ENCODE peak calls at places on chromosomes 16 and 17, in eight cellular contexts. One of them, this sample, is unnamed.

GRCh38 chr17:50055055-50055425 is 870 bp upstream of the ITGA3 start:
- DNase-seq in progenitor cell of endocrine pancreas: peak; percentile 27
- DNase-seq in mesothelial cell of epicardium: no peak
- DNase-seq in DND-41: no peak
- DNase-seq in Peyer's patch: peak; percentile 89
- DNase-seq in dorsolateral prefrontal cortex: peak; percentile 61
- DNase-seq in adrenal gland: peak; percentile 74
- DNase-seq in heart left ventricle: no peak
- DNase-seq in this sample: peak; percentile 19

GRCh38 chr16:77221482-77221881 is 22.3 kb downstream of the SYCE1L start:
- DNase-seq in DND-41: no peak
- DNase-seq in dorsolateral prefrontal cortex: no peak
- DNase-seq in progenitor cell of endocrine pancreas: no peak
- DNase-seq in mesothelial cell of epicardium: no peak
- DNase-seq in heart left ventricle: no peak
- DNase-seq in Peyer's patch: no peak
- DNase-seq in adrenal gland: no peak
- DNase-seq in this sample: no peak

GRCh38 chr16:84463221-84463620 is 41.2 kb downstream of the MEAK7 start:
- DNase-seq in Peyer's patch: peak; percentile 40
- DNase-seq in mesothelial cell of epicardium: no peak
- DNase-seq in DND-41: no peak
- DNase-seq in heart left ventricle: no peak
- DNase-seq in progenitor cell of endocrine pancreas: no peak
- DNase-seq in dorsolateral prefrontal cortex: peak; percentile 24
- DNase-seq in adrenal gland: no peak
- DNase-seq in this sample: no peak

GRCh38 chr17:2111691-2112090 is 56.8 kb downstream of the HIC1 start:
- DNase-seq in heart left ventricle: no peak
- DNase-seq in adrenal gland: no peak
- DNase-seq in dorsolateral prefrontal cortex: no peak
- DNase-seq in DND-41: no peak
- DNase-seq in mesothelial cell of epicardium: no peak
- DNase-seq in Peyer's patch: no peak
- DNase-seq in progenitor cell of endocrine pancreas: no peak
- DNase-seq in this sample: no peak

GRCh38 chr17:58710948-58711552 is 18.6 kb downstream of the RAD51C start:
- DNase-seq in adrenal gland: peak; percentile 62
- DNase-seq in Peyer's patch: peak; percentile 64
- DNase-seq in progenitor cell of endocrine pancreas: no peak
- DNase-seq in heart left ventricle: peak; percentile 12
- DNase-seq in mesothelial cell of epicardium: no peak
- DNase-seq in DND-41: peak; percentile 30
- DNase-seq in dorsolateral prefrontal cortex: no peak
- DNase-seq in this sample: peak; percentile 61

GRCh38 chr16:86221085-86221484 is 289.2 kb upstream of the FOXF1 start:
- DNase-seq in heart left ventricle: no peak
- DNase-seq in adrenal gland: no peak
- DNase-seq in progenitor cell of endocrine pancreas: no peak
- DNase-seq in DND-41: no peak
- DNase-seq in Peyer's patch: no peak
- DNase-seq in dorsolateral prefrontal cortex: no peak
- DNase-seq in mesothelial cell of epicardium: no peak
- DNase-seq in this sample: no peak

GRCh38 chr17:76630151-76630550 is 13.4 kb downstream of the ST6GALNAC1 start:
- DNase-seq in Peyer's patch: peak; percentile 57
- DNase-seq in DND-41: no peak
- DNase-seq in adrenal gland: no peak
- DNase-seq in mesothelial cell of epicardium: no peak
- DNase-seq in dorsolateral prefrontal cortex: no peak
- DNase-seq in progenitor cell of endocrine pancreas: no peak
- DNase-seq in heart left ventricle: no peak
- DNase-seq in this sample: no peak

GRCh38 chr16:9092963-9093477 is 1.6 kb downstream of the HAPSTR1 start:
- DNase-seq in Peyer's patch: peak; percentile 58
- DNase-seq in heart left ventricle: peak; percentile 22
- DNase-seq in progenitor cell of endocrine pancreas: peak; percentile 17
- DNase-seq in dorsolateral prefrontal cortex: peak; percentile 45
- DNase-seq in mesothelial cell of epicardium: no peak
- DNase-seq in DND-41: peak; percentile 42
- DNase-seq in adrenal gland: peak; percentile 50
- DNase-seq in this sample: peak; percentile 58

GRCh38 chr17:19005442-19005773 is 844 bp upstream of the FAM83G start:
- DNase-seq in adrenal gland: no peak
- DNase-seq in Peyer's patch: no peak
- DNase-seq in DND-41: no peak
- DNase-seq in heart left ventricle: no peak
- DNase-seq in mesothelial cell of epicardium: no peak
- DNase-seq in dorsolateral prefrontal cortex: no peak
- DNase-seq in progenitor cell of endocrine pancreas: no peak
- DNase-seq in this sample: no peak

GRCh38 chr16:7914738-7915137 is 582.1 kb downstream of the RBFOX1 start:
- DNase-seq in progenitor cell of endocrine pancreas: no peak
- DNase-seq in Peyer's patch: no peak
- DNase-seq in heart left ventricle: no peak
- DNase-seq in DND-41: no peak
- DNase-seq in adrenal gland: no peak
- DNase-seq in dorsolateral prefrontal cortex: no peak
- DNase-seq in mesothelial cell of epicardium: no peak
- DNase-seq in this sample: no peak

GRCh38 chr16:4859900-4860255 is 12.6 kb downstream of the UBN1 start:
- DNase-seq in dorsolateral prefrontal cortex: no peak
- DNase-seq in heart left ventricle: no peak
- DNase-seq in mesothelial cell of epicardium: no peak
- DNase-seq in adrenal gland: peak; percentile 75
- DNase-seq in DND-41: no peak
- DNase-seq in Peyer's patch: no peak
- DNase-seq in progenitor cell of endocrine pancreas: no peak
- DNase-seq in this sample: no peak

GRCh38 chr16:1450841-1451240 is 6.5 kb upstream of the CCDC154 start:
- DNase-seq in dorsolateral prefrontal cortex: no peak
- DNase-seq in Peyer's patch: no peak
- DNase-seq in progenitor cell of endocrine pancreas: no peak
- DNase-seq in DND-41: no peak
- DNase-seq in heart left ventricle: no peak
- DNase-seq in adrenal gland: no peak
- DNase-seq in mesothelial cell of epicardium: no peak
- DNase-seq in this sample: no peak

GRCh38 chr16:63461248-63461841 is 1425.1 kb upstream of the CDH8 start:
- DNase-seq in Peyer's patch: peak; percentile 46
- DNase-seq in mesothelial cell of epicardium: no peak
- DNase-seq in progenitor cell of endocrine pancreas: peak; percentile 12
- DNase-seq in DND-41: no peak
- DNase-seq in adrenal gland: peak; percentile 11
- DNase-seq in heart left ventricle: no peak
- DNase-seq in dorsolateral prefrontal cortex: no peak
- DNase-seq in this sample: no peak

GRCh38 chr17:70355185-70355584 is 185.9 kb downstream of the KCNJ2 start:
- DNase-seq in progenitor cell of endocrine pancreas: no peak
- DNase-seq in adrenal gland: no peak
- DNase-seq in heart left ventricle: no peak
- DNase-seq in dorsolateral prefrontal cortex: no peak
- DNase-seq in DND-41: no peak
- DNase-seq in Peyer's patch: no peak
- DNase-seq in mesothelial cell of epicardium: no peak
- DNase-seq in this sample: no peak

GRCh38 chr16:2773188-2773968 is 3.7 kb downstream of the ELOB start:
- DNase-seq in adrenal gland: no peak
- DNase-seq in progenitor cell of endocrine pancreas: no peak
- DNase-seq in DND-41: no peak
- DNase-seq in mesothelial cell of epicardium: no peak
- DNase-seq in dorsolateral prefrontal cortex: no peak
- DNase-seq in heart left ventricle: no peak
- DNase-seq in Peyer's patch: no peak
- DNase-seq in this sample: no peak

GRCh38 chr16:19463468-19464315 is 46.0 kb downstream of the TMC5 start:
- DNase-seq in adrenal gland: no peak
- DNase-seq in dorsolateral prefrontal cortex: no peak
- DNase-seq in mesothelial cell of epicardium: no peak
- DNase-seq in progenitor cell of endocrine pancreas: no peak
- DNase-seq in DND-41: no peak
- DNase-seq in heart left ventricle: no peak
- DNase-seq in Peyer's patch: no peak
- DNase-seq in this sample: no peak

GRCh38 chr16:48492131-48492530 is 106.9 kb upstream of the SIAH1 start:
- DNase-seq in dorsolateral prefrontal cortex: no peak
- DNase-seq in DND-41: no peak
- DNase-seq in heart left ventricle: no peak
- DNase-seq in adrenal gland: no peak
- DNase-seq in Peyer's patch: no peak
- DNase-seq in progenitor cell of endocrine pancreas: no peak
- DNase-seq in mesothelial cell of epicardium: no peak
- DNase-seq in this sample: no peak

GRCh38 chr17:29595107-29595942 is 2.4 kb downstream of the ANKRD13B start:
- DNase-seq in dorsolateral prefrontal cortex: no peak
- DNase-seq in progenitor cell of endocrine pancreas: no peak
- DNase-seq in DND-41: no peak
- DNase-seq in mesothelial cell of epicardium: no peak
- DNase-seq in heart left ventricle: peak; percentile 7
- DNase-seq in adrenal gland: no peak
- DNase-seq in Peyer's patch: no peak
- DNase-seq in this sample: no peak

GRCh38 chr17:29592850-29593545 is at the start of gene ANKRD13B:
- DNase-seq in adrenal gland: no peak
- DNase-seq in mesothelial cell of epicardium: no peak
- DNase-seq in heart left ventricle: no peak
- DNase-seq in progenitor cell of endocrine pancreas: no peak
- DNase-seq in dorsolateral prefrontal cortex: peak; percentile 83
- DNase-seq in DND-41: peak; percentile 62
- DNase-seq in Peyer's patch: peak; percentile 73
- DNase-seq in this sample: peak; percentile 72

GRCh38 chr17:29595943-29596774 is 3.2 kb downstream of the ANKRD13B start:
- DNase-seq in Peyer's patch: no peak
- DNase-seq in adrenal gland: no peak
- DNase-seq in progenitor cell of endocrine pancreas: no peak
- DNase-seq in DND-41: no peak
- DNase-seq in heart left ventricle: no peak
- DNase-seq in mesothelial cell of epicardium: no peak
- DNase-seq in dorsolateral prefrontal cortex: peak; percentile 42
- DNase-seq in this sample: no peak

GRCh38 chr17:29593546-29594440 is 861 bp downstream of the ANKRD13B start:
- DNase-seq in adrenal gland: no peak
- DNase-seq in mesothelial cell of epicardium: no peak
- DNase-seq in heart left ventricle: peak; percentile 23
- DNase-seq in DND-41: peak; percentile 66
- DNase-seq in Peyer's patch: peak; percentile 42
- DNase-seq in dorsolateral prefrontal cortex: peak; percentile 49
- DNase-seq in progenitor cell of endocrine pancreas: no peak
- DNase-seq in this sample: peak; percentile 67

GRCh38 chr17:29594441-29595090 is 1.6 kb downstream of the ANKRD13B start:
- DNase-seq in adrenal gland: no peak
- DNase-seq in progenitor cell of endocrine pancreas: no peak
- DNase-seq in DND-41: no peak
- DNase-seq in Peyer's patch: peak; percentile 47
- DNase-seq in dorsolateral prefrontal cortex: no peak
- DNase-seq in mesothelial cell of epicardium: no peak
- DNase-seq in heart left ventricle: peak; percentile 8
- DNase-seq in this sample: no peak
- TF ChIP-seq CTCF in adrenal gland: no peak
- TF ChIP-seq CTCF in progenitor cell of endocrine pancreas: no peak
- TF ChIP-seq CTCF in DND-41: no peak
- TF ChIP-seq CTCF in Peyer's patch: no peak
- TF ChIP-seq CTCF in dorsolateral prefrontal cortex: no peak
- TF ChIP-seq CTCF in mesothelial cell of epicardium: no peak
- TF ChIP-seq CTCF in heart left ventricle: no peak
- TF ChIP-seq CTCF in this sample: no peak

GRCh38 chr17:82915010-82915696 is 75.3 kb upstream of the ZNF750 start:
- DNase-seq in heart left ventricle: no peak
- DNase-seq in progenitor cell of endocrine pancreas: no peak
- DNase-seq in DND-41: no peak
- DNase-seq in dorsolateral prefrontal cortex: no peak
- DNase-seq in mesothelial cell of epicardium: no peak
- DNase-seq in Peyer's patch: no peak
- DNase-seq in adrenal gland: no peak
- DNase-seq in this sample: no peak

GRCh38 chr17:82913304-82914043 is 73.7 kb upstream of the ZNF750 start:
- DNase-seq in progenitor cell of endocrine pancreas: no peak
- DNase-seq in Peyer's patch: no peak
- DNase-seq in mesothelial cell of epicardium: no peak
- DNase-seq in adrenal gland: no peak
- DNase-seq in DND-41: no peak
- DNase-seq in heart left ventricle: no peak
- DNase-seq in dorsolateral prefrontal cortex: no peak
- DNase-seq in this sample: no peak

GRCh38 chr17:82915697-82916027 is 75.8 kb upstream of the ZNF750 start:
- DNase-seq in DND-41: no peak
- DNase-seq in mesothelial cell of epicardium: no peak
- DNase-seq in dorsolateral prefrontal cortex: no peak
- DNase-seq in Peyer's patch: no peak
- DNase-seq in progenitor cell of endocrine pancreas: no peak
- DNase-seq in adrenal gland: no peak
- DNase-seq in heart left ventricle: no peak
- DNase-seq in this sample: no peak

GRCh38 chr17:82912571-82913089 is 72.8 kb upstream of the ZNF750 start:
- DNase-seq in dorsolateral prefrontal cortex: no peak
- DNase-seq in mesothelial cell of epicardium: no peak
- DNase-seq in progenitor cell of endocrine pancreas: no peak
- DNase-seq in adrenal gland: no peak
- DNase-seq in heart left ventricle: no peak
- DNase-seq in DND-41: no peak
- DNase-seq in Peyer's patch: no peak
- DNase-seq in this sample: no peak

DNA sequence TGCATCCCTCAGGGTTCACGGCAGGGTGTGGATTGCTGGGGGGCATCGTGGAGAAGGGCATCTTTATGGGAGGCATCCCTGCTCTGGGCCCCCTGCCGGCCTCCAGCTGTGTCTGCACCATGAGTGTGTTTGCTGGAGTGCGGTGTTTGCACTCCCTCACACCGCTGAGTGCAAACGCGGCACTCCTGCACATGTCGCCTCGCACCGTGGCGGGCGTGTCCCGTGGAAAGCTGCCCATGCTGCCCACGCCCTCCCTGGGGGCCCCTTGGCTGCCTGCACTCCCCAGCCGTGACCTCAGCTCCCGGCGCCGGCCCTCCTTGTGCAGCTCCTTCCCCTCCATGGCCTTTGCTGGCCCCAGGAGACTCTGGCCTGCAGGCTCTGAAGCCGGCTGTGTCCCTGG is 74.6 kb upstream of the ZNF750 start:
- DNase-seq in mesothelial cell of epicardium: no peak
- DNase-seq in heart left ventricle: no peak
- DNase-seq in Peyer's patch: no peak
- DNase-seq in progenitor cell of endocrine pancreas: no peak
- DNase-seq in adrenal gland: no peak
- DNase-seq in DND-41: no peak
- DNase-seq in dorsolateral prefrontal cortex: no peak
- DNase-seq in this sample: no peak
- TF ChIP-seq CTCF in mesothelial cell of epicardium: no peak
- TF ChIP-seq CTCF in heart left ventricle: peak; percentile 31
- TF ChIP-seq CTCF in Peyer's patch: peak; percentile 26
- TF ChIP-seq CTCF in progenitor cell of endocrine pancreas: no peak
- TF ChIP-seq CTCF in adrenal gland: peak; percentile 12
- TF ChIP-seq CTCF in DND-41: no peak
- TF ChIP-seq CTCF in dorsolateral prefrontal cortex: no peak
- TF ChIP-seq CTCF in this sample: no peak

GRCh38 chr16:67910162-67910561 is 17.1 kb downstream of the PSKH1 start:
- DNase-seq in dorsolateral prefrontal cortex: peak; percentile 90
- DNase-seq in progenitor cell of endocrine pancreas: no peak
- DNase-seq in heart left ventricle: no peak
- DNase-seq in DND-41: peak; percentile 84
- DNase-seq in adrenal gland: no peak
- DNase-seq in mesothelial cell of epicardium: no peak
- DNase-seq in Peyer's patch: no peak
- DNase-seq in this sample: peak; percentile 72
- TF ChIP-seq CTCF in dorsolateral prefrontal cortex: peak; percentile 23
- TF ChIP-seq CTCF in progenitor cell of endocrine pancreas: no peak
- TF ChIP-seq CTCF in heart left ventricle: no peak
- TF ChIP-seq CTCF in DND-41: no peak
- TF ChIP-seq CTCF in adrenal gland: no peak
- TF ChIP-seq CTCF in mesothelial cell of epicardium: no peak
- TF ChIP-seq CTCF in Peyer's patch: no peak
- TF ChIP-seq CTCF in this sample: no peak

GRCh38 chr17:79147791-79148506 is 73.3 kb downstream of the ENGASE start:
- DNase-seq in heart left ventricle: no peak
- DNase-seq in DND-41: no peak
- DNase-seq in dorsolateral prefrontal cortex: no peak
- DNase-seq in mesothelial cell of epicardium: no peak
- DNase-seq in adrenal gland: no peak
- DNase-seq in progenitor cell of endocrine pancreas: no peak
- DNase-seq in Peyer's patch: no peak
- DNase-seq in this sample: no peak
- TF ChIP-seq CTCF in heart left ventricle: no peak
- TF ChIP-seq CTCF in DND-41: no peak
- TF ChIP-seq CTCF in dorsolateral prefrontal cortex: no peak
- TF ChIP-seq CTCF in mesothelial cell of epicardium: no peak
- TF ChIP-seq CTCF in adrenal gland: no peak
- TF ChIP-seq CTCF in progenitor cell of endocrine pancreas: no peak
- TF ChIP-seq CTCF in Peyer's patch: no peak
- TF ChIP-seq CTCF in this sample: no peak

This sample was measured in activated CD8-positive, alpha-beta T cell treated with anti-CD3 and anti-CD28 coated beads for 36 hours.